ENCODE peak calls at places on chromosomes 3 and 15, in eight cellular contexts. One of them, this sample, is unnamed.

GRCh38 chr3:36792342-36792741 is 28.0 kb upstream of the DCLK3 start:
- DNase-seq in AG09309: no peak
- DNase-seq in lower lobe of right lung: no peak
- DNase-seq in fibroblast of pulmonary artery: peak
- DNase-seq in SK-N-SH: peak
- DNase-seq in A549: peak
- DNase-seq in spleen: no peak
- DNase-seq in cardiac fibroblast: peak
- DNase-seq in this sample: no peak

GRCh38 chr3:146131616-146132410 is 29.2 kb downstream of the PLOD2 start:
- DNase-seq in cardiac fibroblast: peak
- DNase-seq in fibroblast of pulmonary artery: peak
- DNase-seq in SK-N-SH: no peak
- DNase-seq in lower lobe of right lung: no peak
- DNase-seq in A549: no peak
- DNase-seq in AG09309: peak
- DNase-seq in spleen: no peak
- DNase-seq in this sample: peak

GRCh38 chr15:47411733-47412530 is 305.4 kb upstream of the SEMA6D start:
- DNase-seq in SK-N-SH: peak
- DNase-seq in cardiac fibroblast: no peak
- DNase-seq in lower lobe of right lung: no peak
- DNase-seq in spleen: no peak
- DNase-seq in AG09309: no peak
- DNase-seq in fibroblast of pulmonary artery: peak
- DNase-seq in A549: no peak
- DNase-seq in this sample: no peak

GRCh38 chr3:172154768-172155649 is 115.6 kb downstream of the FNDC3B start:
- DNase-seq in spleen: no peak
- DNase-seq in cardiac fibroblast: no peak
- DNase-seq in AG09309: no peak
- DNase-seq in SK-N-SH: no peak
- DNase-seq in fibroblast of pulmonary artery: no peak
- DNase-seq in lower lobe of right lung: no peak
- DNase-seq in A549: no peak
- DNase-seq in this sample: no peak

GRCh38 chr3:147960791-147961190 is 551.6 kb downstream of the ZIC1 start:
- DNase-seq in A549: no peak
- DNase-seq in SK-N-SH: no peak
- DNase-seq in fibroblast of pulmonary artery: no peak
- DNase-seq in lower lobe of right lung: no peak
- DNase-seq in spleen: no peak
- DNase-seq in AG09309: no peak
- DNase-seq in cardiac fibroblast: no peak
- DNase-seq in this sample: no peak

GRCh38 chr15:81014446-81015093 is 13.8 kb downstream of the TLNRD1 start:
- DNase-seq in A549: no peak
- DNase-seq in SK-N-SH: no peak
- DNase-seq in fibroblast of pulmonary artery: no peak
- DNase-seq in cardiac fibroblast: peak
- DNase-seq in spleen: no peak
- DNase-seq in AG09309: no peak
- DNase-seq in lower lobe of right lung: no peak
- DNase-seq in this sample: no peak

GRCh38 chr15:66774001-66774814 is 72.2 kb downstream of the SMAD6 start:
- DNase-seq in AG09309: no peak
- DNase-seq in fibroblast of pulmonary artery: peak
- DNase-seq in cardiac fibroblast: peak
- DNase-seq in A549: peak
- DNase-seq in spleen: peak
- DNase-seq in lower lobe of right lung: peak
- DNase-seq in SK-N-SH: peak
- DNase-seq in this sample: peak

GRCh38 chr15:88888719-88889118 is 6.6 kb downstream of the HAPLN3 start:
- DNase-seq in SK-N-SH: no peak
- DNase-seq in fibroblast of pulmonary artery: no peak
- DNase-seq in A549: no peak
- DNase-seq in cardiac fibroblast: no peak
- DNase-seq in AG09309: no peak
- DNase-seq in lower lobe of right lung: no peak
- DNase-seq in spleen: no peak
- DNase-seq in this sample: no peak

GRCh38 chr3:142863010-142863787 is 25.7 kb downstream of the PCOLCE2 start:
- DNase-seq in AG09309: peak
- DNase-seq in cardiac fibroblast: peak
- DNase-seq in SK-N-SH: no peak
- DNase-seq in A549: no peak
- DNase-seq in lower lobe of right lung: no peak
- DNase-seq in fibroblast of pulmonary artery: no peak
- DNase-seq in spleen: no peak
- DNase-seq in this sample: peak

GRCh38 chr3:4720316-4721075 is 227.3 kb downstream of the ITPR1 start:
- DNase-seq in spleen: no peak
- DNase-seq in AG09309: peak
- DNase-seq in cardiac fibroblast: peak
- DNase-seq in SK-N-SH: no peak
- DNase-seq in fibroblast of pulmonary artery: peak
- DNase-seq in lower lobe of right lung: no peak
- DNase-seq in A549: peak
- DNase-seq in this sample: no peak

DNA sequence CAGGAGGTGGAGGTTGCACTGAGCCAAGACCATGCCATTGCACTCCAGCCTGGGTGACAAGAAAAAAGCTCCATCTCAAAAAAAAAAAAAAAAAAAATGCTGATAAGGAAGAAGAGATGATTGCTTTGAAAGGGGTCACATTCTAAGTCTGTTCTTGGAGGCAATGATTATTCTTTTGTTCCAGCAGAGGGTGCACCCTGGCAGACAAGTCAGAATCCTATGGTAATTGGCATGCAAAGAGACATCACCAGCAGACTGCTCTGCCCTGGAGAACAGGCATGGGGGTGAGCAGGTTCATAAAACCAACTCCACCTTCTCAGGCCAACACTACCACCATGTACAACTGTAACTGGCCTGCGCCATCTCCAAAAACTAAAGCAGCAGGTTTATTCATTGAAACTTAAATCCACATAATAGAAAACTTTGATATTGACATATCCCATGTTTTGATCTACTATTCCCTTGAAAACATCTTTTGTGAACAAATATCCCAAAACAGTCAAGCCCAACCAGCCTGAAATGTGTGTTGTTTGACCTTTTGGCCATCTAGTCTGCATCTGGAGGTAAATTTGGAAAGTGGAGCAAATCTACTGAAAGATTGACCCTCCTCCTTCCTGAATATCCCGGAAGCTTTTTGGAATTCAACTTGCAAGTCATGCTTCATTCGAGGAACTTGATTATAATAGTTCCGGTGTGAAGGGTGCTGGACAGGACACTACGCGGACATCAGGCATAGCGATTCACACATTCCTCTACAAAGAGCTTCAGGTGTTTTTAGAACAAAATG is 100.3 kb downstream of the MECOM start:
- DNase-seq in cardiac fibroblast: peak
- DNase-seq in spleen: no peak
- DNase-seq in AG09309: no peak
- DNase-seq in A549: no peak
- DNase-seq in fibroblast of pulmonary artery: no peak
- DNase-seq in lower lobe of right lung: no peak
- DNase-seq in SK-N-SH: no peak
- DNase-seq in this sample: peak
- TF ChIP-seq CTCF in cardiac fibroblast: no peak
- TF ChIP-seq CTCF in spleen: no peak
- TF ChIP-seq CTCF in AG09309: peak
- TF ChIP-seq CTCF in A549: no peak
- TF ChIP-seq CTCF in fibroblast of pulmonary artery: peak
- TF ChIP-seq CTCF in lower lobe of right lung: no peak
- TF ChIP-seq CTCF in SK-N-SH: no peak
- TF ChIP-seq CTCF in this sample: no peak

GRCh38 chr15:78072080-78072892 is 5.2 kb downstream of the TBC1D2B start:
- DNase-seq in cardiac fibroblast: peak
- DNase-seq in lower lobe of right lung: no peak
- DNase-seq in SK-N-SH: no peak
- DNase-seq in fibroblast of pulmonary artery: peak
- DNase-seq in A549: no peak
- DNase-seq in AG09309: peak
- DNase-seq in spleen: no peak
- DNase-seq in this sample: peak

GRCh38 chr15:78069630-78070029 is 7.9 kb downstream of the TBC1D2B start:
- DNase-seq in spleen: no peak
- DNase-seq in A549: no peak
- DNase-seq in fibroblast of pulmonary artery: no peak
- DNase-seq in AG09309: no peak
- DNase-seq in cardiac fibroblast: no peak
- DNase-seq in SK-N-SH: no peak
- DNase-seq in lower lobe of right lung: no peak
- DNase-seq in this sample: no peak

GRCh38 chr15:78070049-78070698 is 7.3 kb downstream of the TBC1D2B start:
- DNase-seq in fibroblast of pulmonary artery: no peak
- DNase-seq in spleen: peak
- DNase-seq in lower lobe of right lung: no peak
- DNase-seq in AG09309: no peak
- DNase-seq in cardiac fibroblast: no peak
- DNase-seq in SK-N-SH: no peak
- DNase-seq in A549: no peak
- DNase-seq in this sample: no peak

GRCh38 chr15:78073026-78073425 is 4.5 kb downstream of the TBC1D2B start:
- DNase-seq in cardiac fibroblast: no peak
- DNase-seq in lower lobe of right lung: no peak
- DNase-seq in SK-N-SH: no peak
- DNase-seq in A549: no peak
- DNase-seq in spleen: no peak
- DNase-seq in AG09309: no peak
- DNase-seq in fibroblast of pulmonary artery: no peak
- DNase-seq in this sample: no peak

GRCh38 chr15:78071378-78071777 is 6.1 kb downstream of the TBC1D2B start:
- DNase-seq in A549: no peak
- DNase-seq in cardiac fibroblast: no peak
- DNase-seq in lower lobe of right lung: no peak
- DNase-seq in AG09309: no peak
- DNase-seq in SK-N-SH: no peak
- DNase-seq in fibroblast of pulmonary artery: no peak
- DNase-seq in spleen: no peak
- DNase-seq in this sample: peak
- H3K4me3 ChIP-seq in A549: no peak
- H3K4me3 ChIP-seq in cardiac fibroblast: no peak
- H3K4me3 ChIP-seq in lower lobe of right lung: no peak
- H3K4me3 ChIP-seq in AG09309: no peak
- H3K4me3 ChIP-seq in SK-N-SH: no peak
- H3K4me3 ChIP-seq in fibroblast of pulmonary artery: no peak
- H3K4me3 ChIP-seq in spleen: no peak
- H3K4me3 ChIP-seq in this sample: no peak

GRCh38 chr3:38662544-38662943 is 13.1 kb upstream of the SCN5A start:
- DNase-seq in fibroblast of pulmonary artery: peak
- DNase-seq in SK-N-SH: no peak
- DNase-seq in AG09309: no peak
- DNase-seq in lower lobe of right lung: no peak
- DNase-seq in spleen: no peak
- DNase-seq in cardiac fibroblast: peak
- DNase-seq in A549: no peak
- DNase-seq in this sample: peak
- TF ChIP-seq CTCF in fibroblast of pulmonary artery: peak
- TF ChIP-seq CTCF in SK-N-SH: peak
- TF ChIP-seq CTCF in AG09309: peak
- TF ChIP-seq CTCF in lower lobe of right lung: no peak
- TF ChIP-seq CTCF in spleen: no peak
- TF ChIP-seq CTCF in cardiac fibroblast: peak
- TF ChIP-seq CTCF in A549: peak
- TF ChIP-seq CTCF in this sample: peak

GRCh38 chr15:65406402-65407000 is 16.2 kb downstream of the IGDCC4 start:
- DNase-seq in lower lobe of right lung: no peak
- DNase-seq in fibroblast of pulmonary artery: no peak
- DNase-seq in AG09309: no peak
- DNase-seq in A549: no peak
- DNase-seq in SK-N-SH: no peak
- DNase-seq in spleen: no peak
- DNase-seq in cardiac fibroblast: no peak
- DNase-seq in this sample: peak
- H3K4me3 ChIP-seq in lower lobe of right lung: no peak
- H3K4me3 ChIP-seq in fibroblast of pulmonary artery: no peak
- H3K4me3 ChIP-seq in AG09309: no peak
- H3K4me3 ChIP-seq in A549: no peak
- H3K4me3 ChIP-seq in SK-N-SH: no peak
- H3K4me3 ChIP-seq in spleen: no peak
- H3K4me3 ChIP-seq in cardiac fibroblast: no peak
- H3K4me3 ChIP-seq in this sample: no peak

This sample was measured in foreskin fibroblast.